ENCODE peak calls at places on chromosomes 1 and 21, in four cellular contexts. E, U, S and T are unnamed samples. For H3K9me3, the result is how much of the 10 kb centered on the place peaks cover.

GRCh38 chr1:156082111-156083091 is at the start of gene MEX3A:
- DNase-seq in E (peak), U (peak), S (peak), T (peak)

GRCh38 chr1:51697160-51697559 is 80.3 kb downstream of the OSBPL9 start:
- DNase-seq in E (no peak), U (no peak), S (no peak), T (no peak)

GRCh38 chr1:94727846-94728715 is 92.1 kb upstream of the SLC44A3 start:
- DNase-seq in E (no peak), U (no peak), S (peak), T (no peak)

GRCh38 chr1:155989242-155989991 is 11.1 kb upstream of the ARHGEF2 start:
- DNase-seq in E (peak), U (peak), S (peak), T (peak)

GRCh38 chr1:91789273-91789997 is 96.5 kb downstream of the TGFBR3 start:
- DNase-seq in E (no peak), U (no peak), S (no peak), T (no peak)

GRCh38 chr1:26831546-26832248 is 5.2 kb downstream of the ZDHHC18 start:
- DNase-seq in E (no peak), U (no peak), S (no peak), T (no peak)

GRCh38 chr1:183590225-183591191 is at the start of gene NCF2:
- DNase-seq in E (no peak), U (peak), S (no peak), T (no peak)

GRCh38 chr1:235888119-235888643 is 21.5 kb upstream of the LYST start:
- DNase-seq in E (no peak), U (no peak), S (no peak), T (no peak)

GRCh38 chr1:99669821-99670220 is 23.9 kb downstream of the PALMD start:
- DNase-seq in E (no peak), U (no peak), S (no peak), T (no peak)

GRCh38 chr1:19426294-19427086 is 58.8 kb downstream of the CAPZB start:
- DNase-seq in E (peak), U (no peak), S (no peak), T (no peak)

GRCh38 chr1:207791290-207791689 is 39.4 kb downstream of the CD46 start:
- DNase-seq in E (no peak), U (no peak), S (no peak), T (no peak)

GRCh38 chr1:219498666-219499065 is 114.2 kb downstream of the ZC3H11B start:
- DNase-seq in E (peak), U (no peak), S (no peak), T (no peak)

GRCh38 chr21:42818328-42818749 is 61.0 kb downstream of the WDR4 start:
- DNase-seq in E (peak), U (peak), S (peak), T (peak)

GRCh38 chr1:50415235-50416149 is 7.8 kb downstream of the DMRTA2 start:
- DNase-seq in E (no peak), U (no peak), S (no peak), T (no peak)

GRCh38 chr1:178566187-178566586 is 53.3 kb downstream of the TEX35 start:
- DNase-seq in E (no peak), U (no peak), S (no peak), T (no peak)

GRCh38 chr21:15809065-15809464 is 79.3 kb downstream of the USP25 start:
- DNase-seq in E (no peak), U (no peak), S (no peak), T (no peak)

GRCh38 chr21:34794686-34795085 is 125.9 kb downstream of the CLIC6 start:
- DNase-seq in E (no peak), U (no peak), S (no peak), T (no peak)

GRCh38 chr1:23470282-23471070 is 13.5 kb downstream of the ASAP3 start:
- DNase-seq in E (peak), U (no peak), S (no peak), T (no peak)

GRCh38 chr1:228271701-228272251 is 63.9 kb downstream of the OBSCN start:
- DNase-seq in E (no peak), U (no peak), S (no peak), T (no peak)

GRCh38 chr1:222732216-222733159 is 4.5 kb upstream of the FAM177B start:
- DNase-seq in E (no peak), U (no peak), S (no peak), T (no peak)

GRCh38 chr1:21963477-21964217 is 13.2 kb upstream of the CELA3B start:
- DNase-seq in E (peak), U (peak), S (peak), T (peak)

GRCh38 chr1:151494741-151495281 is 16.4 kb upstream of the CGN start:
- DNase-seq in E (no peak), U (no peak), S (peak), T (peak)

GRCh38 chr1:221228594-221228993 is 349.4 kb downstream of the HLX start:
- DNase-seq in E (no peak), U (no peak), S (no peak), T (no peak)
- H3K4me3 ChIP-seq in E (no peak), U (no peak), S (no peak), T (no peak)

DNA sequence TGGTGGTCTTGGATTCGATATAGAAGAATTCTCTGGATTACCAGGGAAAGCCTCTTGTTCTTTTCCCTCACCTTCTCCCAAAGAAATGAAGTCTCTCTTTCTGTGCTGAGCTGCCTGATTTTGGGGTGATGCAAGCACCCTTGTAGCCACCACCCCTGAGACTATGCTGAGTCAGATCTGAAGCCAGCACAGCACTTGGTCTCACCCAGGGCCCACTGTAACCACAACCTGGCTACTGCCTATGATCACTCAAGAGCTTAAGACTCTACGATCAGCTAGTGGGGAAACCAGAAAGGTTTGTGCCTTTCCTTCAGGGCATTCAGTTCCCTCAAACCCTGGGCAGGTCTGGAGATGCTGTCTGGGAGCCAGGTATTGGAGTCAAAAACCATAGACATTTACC is 422.7 kb downstream of the NUF2 start:
- DNase-seq in E (no peak), U (no peak), S (no peak), T (no peak)
- H3K9me3 ChIP-seq in E (under half), U (under half), S (under half), T (under half)

GRCh38 chr1:61428146-61428545 is 296.8 kb downstream of the TM2D1 start:
- DNase-seq in E (no peak), U (no peak), S (no peak), T (no peak)
- H3K4me3 ChIP-seq in E (no peak), U (no peak), S (no peak), T (no peak)

GRCh38 chr1:159972443-159973205 is 18.6 kb upstream of the SLAMF9 start:
- DNase-seq in E (no peak), U (no peak), S (no peak), T (no peak)
- H3K9me3 ChIP-seq in E (under half), U (under half), S (under half), T (under half)

GRCh38 chr1:17579951-17580939 is 40.7 kb downstream of the ARHGEF10L start:
- DNase-seq in E (no peak), U (no peak), S (peak), T (peak)
- H3K4me3 ChIP-seq in E (no peak), U (no peak), S (no peak), T (peak)